ENCODE peak calls at places on chromosomes 7 and 10, in five cellular contexts. One of them, this sample, is unnamed.

GRCh38 chr10:30170814-30171213 is 111.4 kb upstream of the JCAD start:
- DNase-seq in trophoblast cell: peak
- DNase-seq in mesenchymal stem cell: peak
- DNase-seq in H1: no peak
- DNase-seq in H9: no peak
- DNase-seq in this sample: no peak

GRCh38 chr10:43137971-43138756 is at the start of gene CSGALNACT2:
- DNase-seq in trophoblast cell: peak
- DNase-seq in mesenchymal stem cell: peak
- DNase-seq in H1: peak
- DNase-seq in H9: peak
- DNase-seq in this sample: peak

GRCh38 chr7:29946428-29947186 is 43.0 kb downstream of the SCRN1 start:
- DNase-seq in trophoblast cell: peak
- DNase-seq in mesenchymal stem cell: peak
- DNase-seq in H1: peak
- DNase-seq in H9: peak
- DNase-seq in this sample: no peak

GRCh38 chr10:16545126-16545736 is 23.6 kb upstream of the C1QL3 start:
- DNase-seq in trophoblast cell: peak
- DNase-seq in mesenchymal stem cell: peak
- DNase-seq in H1: no peak
- DNase-seq in H9: peak
- DNase-seq in this sample: no peak

GRCh38 chr7:155972247-155972646 is 160.0 kb upstream of the SHH start:
- DNase-seq in trophoblast cell: no peak
- DNase-seq in mesenchymal stem cell: no peak
- DNase-seq in H1: no peak
- DNase-seq in H9: peak
- DNase-seq in this sample: no peak

GRCh38 chr7:32298403-32299132 is 191.6 kb downstream of the LSM5 start:
- DNase-seq in trophoblast cell: peak
- DNase-seq in mesenchymal stem cell: peak
- DNase-seq in H1: peak
- DNase-seq in H9: no peak
- DNase-seq in this sample: peak

GRCh38 chr7:13982940-13983677 is 6.4 kb downstream of the ETV1 start:
- DNase-seq in trophoblast cell: no peak
- DNase-seq in mesenchymal stem cell: no peak
- DNase-seq in H1: no peak
- DNase-seq in H9: no peak
- DNase-seq in this sample: no peak

GRCh38 chr7:22629056-22629455 is 97.9 kb upstream of the IL6 start:
- DNase-seq in trophoblast cell: no peak
- DNase-seq in mesenchymal stem cell: no peak
- DNase-seq in H1: no peak
- DNase-seq in H9: no peak
- DNase-seq in this sample: no peak

GRCh38 chr7:136528329-136528728 is 340.1 kb upstream of the CHRM2 start:
- DNase-seq in trophoblast cell: peak
- DNase-seq in mesenchymal stem cell: peak
- DNase-seq in H1: no peak
- DNase-seq in H9: no peak
- DNase-seq in this sample: no peak

GRCh38 chr7:49635800-49636199 is 137.6 kb upstream of the VWC2 start:
- DNase-seq in trophoblast cell: no peak
- DNase-seq in mesenchymal stem cell: no peak
- DNase-seq in H1: no peak
- DNase-seq in H9: no peak
- DNase-seq in this sample: no peak

GRCh38 chr10:132850246-132850645 is 64.3 kb upstream of the NKX6-2 start:
- DNase-seq in trophoblast cell: no peak
- DNase-seq in mesenchymal stem cell: no peak
- DNase-seq in H1: no peak
- DNase-seq in H9: peak
- DNase-seq in this sample: no peak

GRCh38 chr7:95157381-95157780 is 167.0 kb downstream of the PON1 start:
- DNase-seq in trophoblast cell: no peak
- DNase-seq in mesenchymal stem cell: no peak
- DNase-seq in H1: no peak
- DNase-seq in H9: peak
- DNase-seq in this sample: no peak

GRCh38 chr10:26081459-26081858 is 135.1 kb upstream of the GAD2 start:
- DNase-seq in trophoblast cell: no peak
- DNase-seq in mesenchymal stem cell: no peak
- DNase-seq in H1: no peak
- DNase-seq in H9: no peak
- DNase-seq in this sample: no peak

GRCh38 chr7:140327261-140327661 is 71.1 kb downstream of the SLC37A3 start:
- DNase-seq in trophoblast cell: no peak
- DNase-seq in mesenchymal stem cell: no peak
- DNase-seq in H1: no peak
- DNase-seq in H9: no peak
- DNase-seq in this sample: no peak

GRCh38 chr7:140325600-140325999 is 72.7 kb downstream of the SLC37A3 start:
- DNase-seq in trophoblast cell: no peak
- DNase-seq in mesenchymal stem cell: no peak
- DNase-seq in H1: no peak
- DNase-seq in H9: no peak
- DNase-seq in this sample: no peak

GRCh38 chr7:140326116-140326928 is 72.0 kb downstream of the SLC37A3 start:
- DNase-seq in trophoblast cell: peak
- DNase-seq in mesenchymal stem cell: peak
- DNase-seq in H1: peak
- DNase-seq in H9: peak
- DNase-seq in this sample: no peak

GRCh38 chr7:140322759-140323158 is 75.6 kb downstream of the SLC37A3 start:
- DNase-seq in trophoblast cell: no peak
- DNase-seq in mesenchymal stem cell: no peak
- DNase-seq in H1: no peak
- DNase-seq in H9: peak
- DNase-seq in this sample: no peak

DNA sequence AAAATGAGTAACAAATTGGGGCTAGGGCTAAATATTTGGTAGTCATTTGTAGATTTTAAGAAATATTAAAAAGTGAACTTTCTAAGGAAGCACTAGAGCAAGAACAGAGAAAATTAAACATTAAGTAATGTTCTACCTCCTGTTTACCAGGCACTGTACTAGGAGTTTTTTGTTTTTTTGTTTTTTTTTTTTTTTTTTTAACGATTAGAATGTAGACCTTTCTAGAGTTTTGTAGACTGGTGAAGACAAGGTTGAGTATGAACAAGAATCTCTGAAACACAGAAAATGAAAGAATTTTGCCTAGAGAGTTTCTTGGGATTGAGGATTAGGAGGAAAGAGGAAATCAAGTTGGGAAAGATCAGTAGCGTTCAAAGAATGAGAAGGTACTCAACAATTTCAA is 73.6 kb downstream of the SLC37A3 start:
- DNase-seq in trophoblast cell: no peak
- DNase-seq in mesenchymal stem cell: no peak
- DNase-seq in H1: no peak
- DNase-seq in H9: no peak
- DNase-seq in this sample: no peak
- H3K4me2 ChIP-seq in trophoblast cell: no peak
- H3K4me2 ChIP-seq in mesenchymal stem cell: no peak
- H3K4me2 ChIP-seq in H1: no peak
- H3K4me2 ChIP-seq in H9: no peak
- H3K4me2 ChIP-seq in this sample: no peak

GRCh38 chr7:158396301-158396905 is 191.2 kb downstream of the PTPRN2 start:
- DNase-seq in trophoblast cell: no peak
- DNase-seq in mesenchymal stem cell: no peak
- DNase-seq in H1: no peak
- DNase-seq in H9: no peak
- DNase-seq in this sample: no peak
- H2BK12ac ChIP-seq in trophoblast cell: no peak
- H2BK12ac ChIP-seq in mesenchymal stem cell: no peak
- H2BK12ac ChIP-seq in H1: peak
- H2BK12ac ChIP-seq in H9: no peak
- H2BK12ac ChIP-seq in this sample: no peak

GRCh38 chr10:77357185-77357584 is 280.4 kb downstream of the KCNMA1 start:
- DNase-seq in trophoblast cell: no peak
- DNase-seq in mesenchymal stem cell: no peak
- DNase-seq in H1: no peak
- DNase-seq in H9: no peak
- DNase-seq in this sample: no peak
- H2BK120ac ChIP-seq in trophoblast cell: no peak
- H2BK120ac ChIP-seq in mesenchymal stem cell: no peak
- H2BK120ac ChIP-seq in H1: no peak
- H2BK120ac ChIP-seq in H9: no peak
- H2BK120ac ChIP-seq in this sample: no peak

GRCh38 chr10:55169509-55169908 is 368.5 kb upstream of the PCDH15 start:
- DNase-seq in trophoblast cell: no peak
- DNase-seq in mesenchymal stem cell: no peak
- DNase-seq in H1: no peak
- DNase-seq in H9: no peak
- DNase-seq in this sample: no peak
- H3K4me2 ChIP-seq in trophoblast cell: no peak
- H3K4me2 ChIP-seq in mesenchymal stem cell: no peak
- H3K4me2 ChIP-seq in H1: no peak
- H3K4me2 ChIP-seq in H9: no peak
- H3K4me2 ChIP-seq in this sample: no peak

GRCh38 chr10:109964318-109964717 is 41.0 kb upstream of the XPNPEP1 start:
- DNase-seq in trophoblast cell: no peak
- DNase-seq in mesenchymal stem cell: no peak
- DNase-seq in H1: no peak
- DNase-seq in H9: no peak
- DNase-seq in this sample: no peak
- H2BK12ac ChIP-seq in trophoblast cell: no peak
- H2BK12ac ChIP-seq in mesenchymal stem cell: peak
- H2BK12ac ChIP-seq in H1: no peak
- H2BK12ac ChIP-seq in H9: no peak
- H2BK12ac ChIP-seq in this sample: no peak

DNA sequence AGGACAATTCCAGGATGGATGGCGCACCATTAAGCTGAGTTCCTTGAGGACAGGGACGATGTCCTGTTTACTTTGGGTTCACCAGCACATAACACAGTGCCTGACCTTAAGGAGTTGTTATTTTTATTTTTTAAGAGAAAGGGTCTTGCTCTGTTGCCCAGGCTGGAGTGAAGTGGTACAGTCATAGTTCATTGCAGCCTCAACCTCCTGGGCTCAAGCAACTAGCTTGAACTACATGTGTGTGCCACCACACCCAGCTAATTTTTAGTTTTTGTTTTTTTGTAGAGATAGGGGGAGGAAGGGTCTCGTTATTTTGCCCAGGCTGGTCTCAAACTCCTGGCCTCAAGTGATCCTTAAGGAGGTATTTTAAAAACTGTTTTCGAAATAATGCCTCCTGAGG is 1.7 kb upstream of the CALU start:
- DNase-seq in trophoblast cell: no peak
- DNase-seq in mesenchymal stem cell: no peak
- DNase-seq in H1: no peak
- DNase-seq in H9: no peak
- DNase-seq in this sample: no peak
- H2BK120ac ChIP-seq in trophoblast cell: no peak
- H2BK120ac ChIP-seq in mesenchymal stem cell: no peak
- H2BK120ac ChIP-seq in H1: no peak
- H2BK120ac ChIP-seq in H9: no peak
- H2BK120ac ChIP-seq in this sample: no peak

DNA sequence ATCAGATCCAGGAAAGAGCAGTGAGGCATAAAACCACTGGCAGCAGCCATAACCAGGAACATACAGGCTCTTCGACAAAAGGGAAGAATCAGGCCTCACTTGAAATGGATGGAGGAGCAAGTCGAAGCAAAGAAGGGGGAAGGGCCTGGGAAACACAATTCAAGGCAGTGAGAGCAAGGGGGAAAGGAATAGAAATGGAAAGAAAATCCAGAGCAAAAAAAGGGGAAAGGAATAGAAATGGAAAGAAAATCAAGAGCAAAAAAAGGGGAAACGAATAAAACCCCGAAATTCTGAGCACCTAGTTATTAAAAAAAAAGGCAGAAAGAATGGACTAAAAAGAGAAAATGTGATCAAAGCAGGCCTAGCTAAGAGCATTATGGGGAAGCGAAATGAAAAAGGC is 24.1 kb upstream of the PRKAR2B start:
- DNase-seq in trophoblast cell: no peak
- DNase-seq in mesenchymal stem cell: no peak
- DNase-seq in H1: no peak
- DNase-seq in H9: no peak
- DNase-seq in this sample: no peak
- H3K4me2 ChIP-seq in trophoblast cell: no peak
- H3K4me2 ChIP-seq in mesenchymal stem cell: no peak
- H3K4me2 ChIP-seq in H1: no peak
- H3K4me2 ChIP-seq in H9: no peak
- H3K4me2 ChIP-seq in this sample: no peak

This sample was measured in neuronal stem cell.